ENCODE peak calls at places on chromosomes 12 and 14, in five cellular contexts. One of them, this sample, is unnamed.

GRCh38 chr12:96153131-96153724 is 40.9 kb upstream of the ELK3 start:
- DNase-seq in pancreas: no peak
- DNase-seq in Caco-2: no peak
- DNase-seq in sigmoid colon: no peak
- DNase-seq in HCT116: no peak
- DNase-seq in this sample: no peak

GRCh38 chr14:56273151-56273550 is 154.9 kb downstream of the PELI2 start:
- DNase-seq in sigmoid colon: no peak
- DNase-seq in pancreas: no peak
- DNase-seq in HCT116: no peak
- DNase-seq in Caco-2: no peak
- DNase-seq in this sample: no peak

GRCh38 chr12:30484658-30485057 is 211.0 kb downstream of the IPO8 start:
- DNase-seq in sigmoid colon: no peak
- DNase-seq in pancreas: no peak
- DNase-seq in Caco-2: no peak
- DNase-seq in HCT116: no peak
- DNase-seq in this sample: no peak

GRCh38 chr12:87870061-87870460 is 159.1 kb downstream of the C12orf50 start:
- DNase-seq in pancreas: no peak
- DNase-seq in sigmoid colon: no peak
- DNase-seq in Caco-2: no peak
- DNase-seq in HCT116: no peak
- DNase-seq in this sample: no peak

GRCh38 chr12:32726286-32726685 is 29.4 kb downstream of the YARS2 start:
- DNase-seq in Caco-2: no peak
- DNase-seq in pancreas: no peak
- DNase-seq in sigmoid colon: no peak
- DNase-seq in HCT116: no peak
- DNase-seq in this sample: no peak

GRCh38 chr12:65470261-65470660 is 191.8 kb downstream of the MSRB3 start:
- DNase-seq in HCT116: no peak
- DNase-seq in sigmoid colon: no peak
- DNase-seq in Caco-2: no peak
- DNase-seq in pancreas: no peak
- DNase-seq in this sample: no peak

GRCh38 chr12:64685076-64685475 is 74.1 kb downstream of the GNS start:
- DNase-seq in pancreas: no peak
- DNase-seq in sigmoid colon: no peak
- DNase-seq in HCT116: no peak
- DNase-seq in Caco-2: no peak
- DNase-seq in this sample: no peak

GRCh38 chr14:92223027-92223426 is 99.9 kb upstream of the SLC24A4 start:
- DNase-seq in sigmoid colon: no peak
- DNase-seq in HCT116: no peak
- DNase-seq in Caco-2: no peak
- DNase-seq in pancreas: no peak
- DNase-seq in this sample: no peak

GRCh38 chr14:81516941-81517797 is 16.5 kb downstream of the SEL1L start:
- DNase-seq in HCT116: no peak
- DNase-seq in Caco-2: peak; percentile 66
- DNase-seq in pancreas: no peak
- DNase-seq in sigmoid colon: peak; percentile 74
- DNase-seq in this sample: no peak

GRCh38 chr12:77808534-77808933 is 22.2 kb upstream of the NAV3 start:
- DNase-seq in HCT116: no peak
- DNase-seq in Caco-2: no peak
- DNase-seq in pancreas: no peak
- DNase-seq in sigmoid colon: peak; percentile 35
- DNase-seq in this sample: no peak

GRCh38 chr14:99666533-99666932 is 17.6 kb upstream of the CYP46A1 start:
- DNase-seq in sigmoid colon: no peak
- DNase-seq in HCT116: no peak
- DNase-seq in Caco-2: no peak
- DNase-seq in pancreas: no peak
- DNase-seq in this sample: no peak

GRCh38 chr14:99667045-99667444 is 17.1 kb upstream of the CYP46A1 start:
- DNase-seq in Caco-2: no peak
- DNase-seq in pancreas: no peak
- DNase-seq in sigmoid colon: no peak
- DNase-seq in HCT116: no peak
- DNase-seq in this sample: no peak

GRCh38 chr14:99662846-99663245 is 17.9 kb downstream of the HHIPL1 start:
- DNase-seq in Caco-2: no peak
- DNase-seq in pancreas: no peak
- DNase-seq in HCT116: no peak
- DNase-seq in sigmoid colon: no peak
- DNase-seq in this sample: no peak

GRCh38 chr14:99664636-99665273 is 19.3 kb upstream of the CYP46A1 start:
- DNase-seq in sigmoid colon: no peak
- DNase-seq in HCT116: no peak
- DNase-seq in Caco-2: no peak
- DNase-seq in pancreas: no peak
- DNase-seq in this sample: no peak

GRCh38 chr14:99663716-99664635 is 19.0 kb downstream of the HHIPL1 start:
- DNase-seq in HCT116: no peak
- DNase-seq in Caco-2: no peak
- DNase-seq in sigmoid colon: no peak
- DNase-seq in pancreas: no peak
- DNase-seq in this sample: no peak
- H3K4me3 ChIP-seq in HCT116: no peak overlapping the region
- H3K4me3 ChIP-seq in Caco-2: no peak overlapping the region
- H3K4me3 ChIP-seq in sigmoid colon: no peak overlapping the region
- H3K4me3 ChIP-seq in pancreas: no peak overlapping the region
- H3K4me3 ChIP-seq in this sample: no peak overlapping the region

GRCh38 chr12:132429122-132429931 is 60.6 kb upstream of the FBRSL1 start:
- DNase-seq in Caco-2: no peak
- DNase-seq in pancreas: peak; percentile 93
- DNase-seq in sigmoid colon: no peak
- DNase-seq in HCT116: no peak
- DNase-seq in this sample: no peak

GRCh38 chr12:132427177-132427725 is 62.7 kb upstream of the FBRSL1 start:
- DNase-seq in sigmoid colon: no peak
- DNase-seq in Caco-2: no peak
- DNase-seq in HCT116: no peak
- DNase-seq in pancreas: peak; percentile 76
- DNase-seq in this sample: no peak

GRCh38 chr12:132426349-132427176 is 63.4 kb upstream of the FBRSL1 start:
- DNase-seq in Caco-2: no peak
- DNase-seq in HCT116: no peak
- DNase-seq in pancreas: peak; percentile 47
- DNase-seq in sigmoid colon: no peak
- DNase-seq in this sample: no peak

GRCh38 chr12:132428872-132429121 is 61.2 kb upstream of the FBRSL1 start:
- DNase-seq in pancreas: no peak
- DNase-seq in sigmoid colon: no peak
- DNase-seq in Caco-2: no peak
- DNase-seq in HCT116: no peak
- DNase-seq in this sample: no peak

GRCh38 chr12:132427999-132428871 is 61.7 kb upstream of the FBRSL1 start:
- DNase-seq in sigmoid colon: no peak
- DNase-seq in HCT116: no peak
- DNase-seq in Caco-2: no peak
- DNase-seq in pancreas: no peak
- DNase-seq in this sample: no peak
- H3K27me3 ChIP-seq in sigmoid colon: no peaks in the 10 kb centered on the region
- H3K27me3 ChIP-seq in HCT116: no peaks in the 10 kb centered on the region
- H3K27me3 ChIP-seq in Caco-2: no peaks in the 10 kb centered on the region
- H3K27me3 ChIP-seq in pancreas: no peaks in the 10 kb centered on the region
- H3K27me3 ChIP-seq in this sample: no peaks in the 10 kb centered on the region

GRCh38 chr12:121769297-121769830 is 24.1 kb downstream of the RHOF start:
- DNase-seq in pancreas: no peak
- DNase-seq in Caco-2: no peak
- DNase-seq in sigmoid colon: no peak
- DNase-seq in HCT116: no peak
- DNase-seq in this sample: no peak
- TF ChIP-seq CTCF in pancreas: no peak
- TF ChIP-seq CTCF in Caco-2: no peak
- TF ChIP-seq CTCF in sigmoid colon: no peak
- TF ChIP-seq CTCF in HCT116: no peak
- TF ChIP-seq CTCF in this sample: no peak

DNA sequence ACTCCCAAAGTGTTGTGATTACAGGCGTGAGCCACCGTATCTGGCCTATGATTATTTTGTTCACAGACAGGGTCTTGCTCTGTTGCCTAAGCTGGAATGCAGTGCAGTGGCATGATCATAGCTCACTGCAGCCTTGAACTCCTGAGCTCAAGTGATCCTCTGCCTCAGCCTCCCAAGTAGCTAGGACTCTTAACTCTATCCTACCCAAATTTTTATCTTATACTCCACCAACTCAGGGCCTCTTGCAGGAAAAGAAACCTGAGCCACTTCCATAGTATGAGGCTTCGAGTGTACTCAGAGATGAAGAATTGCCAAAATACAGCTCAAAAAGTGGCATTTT is 828 bp downstream of the MMAB start:
- DNase-seq in pancreas: no peak
- DNase-seq in Caco-2: no peak
- DNase-seq in HCT116: no peak
- DNase-seq in sigmoid colon: no peak
- DNase-seq in this sample: no peak
- H3K4me3 ChIP-seq in pancreas: peak overlapping the region; percentile 88
- H3K4me3 ChIP-seq in Caco-2: peak overlapping the region; percentile 59
- H3K4me3 ChIP-seq in HCT116: peak overlapping the region; percentile 71
- H3K4me3 ChIP-seq in sigmoid colon: peak overlapping the region; percentile 82
- H3K4me3 ChIP-seq in this sample: peak overlapping the region; percentile 90

GRCh38 chr12:48201091-48201490 is 2.0 kb downstream of the OR10AD1 start:
- DNase-seq in pancreas: no peak
- DNase-seq in HCT116: no peak
- DNase-seq in sigmoid colon: no peak
- DNase-seq in Caco-2: no peak
- DNase-seq in this sample: no peak
- H3K27me3 ChIP-seq in pancreas: no peaks in the 10 kb centered on the region
- H3K27me3 ChIP-seq in HCT116: no peaks in the 10 kb centered on the region
- H3K27me3 ChIP-seq in sigmoid colon: no peaks in the 10 kb centered on the region
- H3K27me3 ChIP-seq in Caco-2: no peaks in the 10 kb centered on the region
- H3K27me3 ChIP-seq in this sample: no peaks in the 10 kb centered on the region

DNA sequence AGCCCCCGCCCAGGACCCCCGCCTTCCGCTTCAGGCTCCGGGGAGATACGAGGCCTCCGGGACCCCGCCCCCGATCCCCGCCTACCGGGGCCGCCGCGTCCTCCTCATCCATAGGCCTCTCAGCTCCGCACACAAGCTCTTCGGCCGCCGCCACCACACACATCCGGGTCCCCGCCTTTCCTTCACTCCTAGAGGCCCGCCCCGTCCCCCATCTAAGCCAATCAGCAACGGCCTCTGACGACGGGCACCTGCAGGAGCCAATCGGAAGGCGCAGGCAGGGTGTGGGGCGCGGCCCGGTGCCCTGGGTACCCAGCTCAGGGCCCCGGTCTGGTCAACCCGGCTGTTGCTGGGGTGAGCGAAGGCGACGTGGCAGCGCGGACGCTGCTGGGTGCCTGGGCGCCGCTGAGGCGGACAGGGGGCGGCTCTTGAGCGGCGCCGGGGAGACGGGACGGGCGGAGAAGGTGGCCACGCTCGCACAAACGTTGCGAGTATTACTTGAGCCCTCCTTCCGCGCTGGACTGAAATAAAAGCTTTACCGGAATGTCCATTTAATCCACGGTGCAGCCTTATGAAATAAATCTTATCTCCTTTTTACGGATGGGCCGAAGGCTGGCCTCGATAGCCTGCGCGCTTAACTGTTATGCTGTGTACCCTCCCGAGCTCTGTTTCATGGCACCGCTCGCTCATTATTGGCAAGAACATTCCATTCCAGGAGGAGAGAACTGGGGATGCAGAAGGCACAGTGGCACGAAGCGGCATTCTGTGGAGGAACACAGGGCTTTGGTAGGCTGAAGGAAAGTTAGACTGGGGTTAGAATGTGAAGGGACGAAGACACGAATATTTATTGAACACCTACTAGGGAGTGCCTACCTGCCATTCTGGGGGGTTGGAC is at the start of gene SPRYD3:
- DNase-seq in HCT116: peak; percentile 89
- DNase-seq in sigmoid colon: peak; percentile 99
- DNase-seq in Caco-2: peak; percentile 97
- DNase-seq in pancreas: peak; percentile 99
- DNase-seq in this sample: peak; percentile 97
- TF ChIP-seq CTCF in HCT116: no peak
- TF ChIP-seq CTCF in sigmoid colon: no peak
- TF ChIP-seq CTCF in Caco-2: no peak
- TF ChIP-seq CTCF in pancreas: no peak
- TF ChIP-seq CTCF in this sample: no peak

GRCh38 chr12:27334052-27334720 is 1.6 kb downstream of the BMAL2 start:
- DNase-seq in sigmoid colon: no peak
- DNase-seq in pancreas: no peak
- DNase-seq in HCT116: no peak
- DNase-seq in Caco-2: no peak
- DNase-seq in this sample: no peak
- H3K4me3 ChIP-seq in sigmoid colon: peak overlapping the region; percentile 72
- H3K4me3 ChIP-seq in pancreas: peak overlapping the region; percentile 76
- H3K4me3 ChIP-seq in HCT116: peak overlapping the region; percentile 78
- H3K4me3 ChIP-seq in Caco-2: peak overlapping the region; percentile 87
- H3K4me3 ChIP-seq in this sample: peak overlapping the region; percentile 76

GRCh38 chr14:76380991-76381390 is 5.1 kb downstream of the ESRRB start:
- DNase-seq in sigmoid colon: no peak
- DNase-seq in HCT116: no peak
- DNase-seq in pancreas: no peak
- DNase-seq in Caco-2: no peak
- DNase-seq in this sample: no peak
- H3K27me3 ChIP-seq in sigmoid colon: peaks cover 21% of the 10 kb centered on the region
- H3K27me3 ChIP-seq in HCT116: peaks cover 74% of the 10 kb centered on the region
- H3K27me3 ChIP-seq in pancreas: peaks cover 21% of the 10 kb centered on the region
- H3K27me3 ChIP-seq in Caco-2: peaks cover 5% of the 10 kb centered on the region
- H3K27me3 ChIP-seq in this sample: peaks cover 11% of the 10 kb centered on the region

GRCh38 chr14:23376477-23377200 is at the start of gene CMTM5:
- DNase-seq in Caco-2: no peak
- DNase-seq in pancreas: no peak
- DNase-seq in sigmoid colon: peak; percentile 80
- DNase-seq in HCT116: no peak
- DNase-seq in this sample: no peak

GRCh38 chr14:23378612-23379220 is 1.9 kb downstream of the CMTM5 start:
- DNase-seq in sigmoid colon: no peak
- DNase-seq in HCT116: no peak
- DNase-seq in pancreas: no peak
- DNase-seq in Caco-2: no peak
- DNase-seq in this sample: no peak

GRCh38 chr14:23379331-23380196 is 2.7 kb downstream of the CMTM5 start:
- DNase-seq in Caco-2: peak; percentile 62
- DNase-seq in sigmoid colon: no peak
- DNase-seq in HCT116: peak; percentile 40
- DNase-seq in pancreas: peak; percentile 93
- DNase-seq in this sample: no peak

GRCh38 chr14:23377201-23377550 is 330 bp downstream of the CMTM5 start:
- DNase-seq in sigmoid colon: no peak
- DNase-seq in pancreas: no peak
- DNase-seq in HCT116: no peak
- DNase-seq in Caco-2: no peak
- DNase-seq in this sample: no peak

GRCh38 chr14:23377873-23378563 is 1.2 kb downstream of the CMTM5 start:
- DNase-seq in sigmoid colon: no peak
- DNase-seq in HCT116: no peak
- DNase-seq in pancreas: no peak
- DNase-seq in Caco-2: no peak
- DNase-seq in this sample: no peak
- TF ChIP-seq CTCF in sigmoid colon: no peak
- TF ChIP-seq CTCF in HCT116: no peak
- TF ChIP-seq CTCF in pancreas: no peak
- TF ChIP-seq CTCF in Caco-2: no peak
- TF ChIP-seq CTCF in this sample: no peak

GRCh38 chr14:35342160-35343010 is 50.2 kb downstream of the PSMA6 start:
- DNase-seq in pancreas: peak; percentile 54
- DNase-seq in Caco-2: no peak
- DNase-seq in HCT116: no peak
- DNase-seq in sigmoid colon: peak; percentile 95
- DNase-seq in this sample: peak; percentile 60
- H3K4me3 ChIP-seq in pancreas: peak overlapping the region; percentile 33
- H3K4me3 ChIP-seq in Caco-2: no peak overlapping the region
- H3K4me3 ChIP-seq in HCT116: no peak overlapping the region
- H3K4me3 ChIP-seq in sigmoid colon: peak overlapping the region; percentile 39
- H3K4me3 ChIP-seq in this sample: peak overlapping the region; percentile 68